ENCODE peak calls at places on chromosomes 12 and 14, in ten cellular contexts. C, W, I, Q, G, V, L, F, O and K are unnamed samples. For H3K36me3, the result is how much of the 10 kb centered on the place peaks cover.

GRCh38 chr12:66361703-66362102 is 59.4 kb downstream of the HELB start:
- DNase-seq in L (no peak), G (no peak), Q (no peak), V (no peak), I (no peak), O (no peak), C (no peak), W (no peak), F (no peak), K (no peak)

GRCh38 chr12:50162225-50162624 is 4.9 kb downstream of the CERS5 start:
- DNase-seq in C (no peak), W (no peak), G (no peak), O (no peak), I (no peak), F (no peak), Q (no peak), L (no peak), V (no peak), K (no peak)

GRCh38 chr14:74979442-74980397 is 23.0 kb upstream of the EIF2B2 start:
- DNase-seq in I (no peak), C (no peak), Q (peak), V (no peak), O (peak), L (no peak), F (peak), G (no peak), W (no peak), K (no peak)

GRCh38 chr14:85572845-85573244 is 42.9 kb downstream of the FLRT2 start:
- DNase-seq in G (no peak), O (no peak), W (no peak), V (no peak), F (no peak), I (no peak), L (no peak), Q (no peak), C (no peak), K (no peak)

GRCh38 chr12:990308-990648 is 745 bp upstream of the ERC1 start:
- DNase-seq in L (peak), O (peak), C (peak), G (no peak), W (peak), I (peak), F (peak), V (peak), Q (peak), K (peak)

GRCh38 chr14:55398679-55399078 is 13.0 kb downstream of the ATG14 start:
- DNase-seq in Q (no peak), L (no peak), F (no peak), G (no peak), W (no peak), O (no peak), I (no peak), C (peak), V (no peak), K (no peak)

GRCh38 chr12:106586803-106587684 is 4.2 kb downstream of the RFX4 start:
- DNase-seq in I (no peak), Q (peak), O (no peak), F (peak), L (no peak), G (no peak), W (no peak), V (no peak), C (no peak), K (no peak)

GRCh38 chr12:95574030-95574429 is 22.8 kb upstream of the USP44 start:
- DNase-seq in I (no peak), Q (peak), W (no peak), G (no peak), C (no peak), L (no peak), F (no peak), O (no peak), V (no peak), K (no peak)

GRCh38 chr12:94282675-94283074 is 134.3 kb downstream of the PLXNC1 start:
- DNase-seq in L (peak), O (no peak), I (peak), F (no peak), C (no peak), W (peak), G (no peak), V (peak), Q (no peak), K (no peak)

GRCh38 chr14:44803239-44803905 is 158.4 kb downstream of the KLHL28 start:
- DNase-seq in Q (peak), V (no peak), I (no peak), C (no peak), L (no peak), W (no peak), F (no peak), O (no peak), G (no peak), K (no peak)

GRCh38 chr14:26794731-26795130 is 196.9 kb upstream of the NOVA1 start:
- DNase-seq in Q (no peak), V (no peak), G (no peak), F (no peak), C (no peak), W (no peak), I (no peak), L (no peak), O (no peak), K (no peak)

GRCh38 chr14:31395572-31396205 is 24.7 kb downstream of the HEATR5A start:
- DNase-seq in Q (no peak), C (no peak), G (no peak), I (no peak), O (no peak), F (no peak), L (no peak), V (no peak), W (no peak), K (peak)

GRCh38 chr12:48995061-48995879 is 3.9 kb downstream of the DDN start:
- DNase-seq in Q (peak), C (peak), L (peak), F (peak), O (peak), V (peak), G (peak), W (peak), I (peak), K (peak)

GRCh38 chr14:56241441-56241840 is 123.2 kb downstream of the PELI2 start:
- DNase-seq in F (no peak), O (no peak), Q (no peak), W (no peak), G (no peak), C (no peak), L (no peak), I (no peak), V (no peak), K (no peak)

GRCh38 chr12:74539261-74539660 is 1.6 kb downstream of the ATXN7L3B start:
- DNase-seq in W (no peak), Q (peak), L (no peak), F (no peak), I (no peak), O (no peak), V (no peak), G (no peak), C (no peak), K (no peak)

GRCh38 chr12:51358496-51358895 is 12.0 kb upstream of the CELA1 start:
- DNase-seq in F (no peak), W (no peak), O (no peak), G (no peak), Q (no peak), I (no peak), C (no peak), V (no peak), L (no peak), K (no peak)

GRCh38 chr12:48925218-48925871 is at the start of gene FKBP11:
- DNase-seq in Q (peak), V (peak), L (peak), I (peak), W (peak), F (peak), C (peak), G (peak), O (peak), K (peak)

GRCh38 chr12:107131832-107132616 is 38.7 kb upstream of the CRY1 start:
- DNase-seq in C (no peak), W (no peak), F (no peak), I (no peak), Q (peak), V (no peak), O (no peak), G (no peak), L (peak), K (peak)

GRCh38 chr12:77108707-77109106 is 43.3 kb upstream of the E2F7 start:
- DNase-seq in Q (no peak), F (no peak), L (no peak), O (no peak), W (no peak), V (no peak), C (no peak), G (no peak), I (no peak), K (no peak)

GRCh38 chr12:4272976-4273650 is 449 bp upstream of the CCND2 start:
- DNase-seq in F (no peak), G (no peak), Q (peak), W (no peak), V (no peak), L (no peak), I (no peak), C (no peak), O (no peak), K (no peak)

GRCh38 chr12:46556105-46556559 is 183.6 kb upstream of the SLC38A2 start:
- DNase-seq in V (no peak), C (no peak), I (no peak), L (no peak), W (no peak), G (no peak), Q (no peak), F (no peak), O (no peak), K (no peak)

GRCh38 chr14:101111620-101112290 is 208.2 kb upstream of the RTL1 start:
- DNase-seq in W (no peak), I (no peak), C (no peak), G (no peak), Q (no peak), V (no peak), L (no peak), O (peak), F (peak), K (peak)

GRCh38 chr14:31886161-31886835 is 190.8 kb upstream of the ARHGAP5 start:
- DNase-seq in I (no peak), Q (no peak), V (no peak), G (no peak), L (no peak), O (no peak), W (no peak), C (no peak), F (no peak), K (no peak)

GRCh38 chr12:25084816-25085215 is 110.1 kb downstream of the DNAI7 start:
- DNase-seq in Q (peak), C (no peak), V (no peak), O (no peak), W (no peak), I (no peak), F (no peak), G (no peak), L (no peak), K (no peak)

GRCh38 chr12:25087596-25087995 is 107.4 kb downstream of the DNAI7 start:
- DNase-seq in I (no peak), G (no peak), O (no peak), Q (no peak), C (no peak), W (no peak), V (no peak), L (no peak), F (no peak), K (no peak)

GRCh38 chr12:25089738-25090137 is 105.2 kb downstream of the DNAI7 start:
- DNase-seq in F (no peak), I (peak), O (no peak), G (no peak), Q (no peak), W (no peak), L (no peak), C (no peak), V (no peak), K (no peak)
- H3K36me3 ChIP-seq in F (under half), I (under half), O (under half), G (under half), Q (under half), W (under half), L (under half), C (under half), V (under half), K (under half)

GRCh38 chr12:57203791-57204190 is 12.8 kb upstream of the NXPH4 start:
- DNase-seq in I (no peak), L (no peak), V (no peak), W (no peak), C (no peak), Q (no peak), G (no peak), F (no peak), O (no peak), K (no peak)
- H3K36me3 ChIP-seq in I (half or more), L (under half), V (under half), W (under half), C (under half), Q (under half), G (under half), F (under half), O (under half), K (under half)

GRCh38 chr14:65631040-65631439 is 218.5 kb downstream of the FUT8 start:
- DNase-seq in Q (peak), C (no peak), I (no peak), V (no peak), F (no peak), L (no peak), O (no peak), W (no peak), G (peak), K (no peak)
- H3K36me3 ChIP-seq in Q (under half), C (under half), I (under half), V (under half), F (under half), L (under half), O (under half), W (under half), G (under half), K (under half)

DNA sequence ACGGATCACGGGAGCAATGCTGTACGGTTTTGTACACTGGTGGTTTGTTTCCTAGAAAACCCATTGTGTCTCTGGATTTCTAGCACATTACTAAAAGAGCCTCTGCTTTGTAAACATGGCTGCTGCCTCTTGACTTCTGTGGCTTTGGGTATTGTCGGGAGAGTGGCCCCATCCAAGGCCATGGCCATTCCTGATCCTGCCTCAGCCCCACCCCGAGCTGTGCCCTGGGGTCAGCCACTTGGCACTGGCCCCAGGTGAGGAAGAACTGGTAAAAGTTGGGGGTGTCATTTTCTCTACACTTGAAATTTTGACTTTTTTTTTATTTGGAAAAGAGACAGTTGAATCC is 36.5 kb downstream of the SLC8B1 start:
- DNase-seq in F (peak), L (no peak), G (no peak), W (no peak), Q (no peak), C (no peak), V (no peak), O (no peak), I (no peak), K (no peak)
- H3K36me3 ChIP-seq in F (under half), L (under half), G (under half), W (under half), Q (under half), C (under half), V (under half), O (under half), I (under half), K (under half)

DNA sequence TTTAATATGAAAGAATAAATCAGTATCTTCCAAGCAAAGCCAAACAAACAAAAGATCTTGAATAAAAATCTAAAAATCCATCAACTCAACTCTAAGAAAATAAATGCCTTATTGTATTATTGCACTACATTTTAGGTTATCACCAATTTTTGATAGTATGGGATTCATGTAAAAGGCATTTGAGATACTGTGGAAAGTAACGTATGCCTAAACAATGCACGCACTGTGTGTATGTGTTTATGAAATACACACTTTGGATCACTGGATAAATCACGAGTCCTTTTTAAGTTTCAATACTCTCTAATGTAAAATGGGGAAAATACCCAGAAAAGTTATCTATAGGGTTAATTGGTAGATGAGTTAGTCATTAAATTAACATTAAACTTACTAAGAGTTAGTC is 17.7 kb downstream of the WBP11 start:
- DNase-seq in C (no peak), W (no peak), I (no peak), G (no peak), Q (no peak), L (no peak), O (no peak), V (no peak), F (no peak), K (no peak)
- H3K36me3 ChIP-seq in C (under half), W (under half), I (under half), G (under half), Q (under half), L (under half), O (under half), V (under half), F (under half), K (under half)

GRCh38 chr14:50910495-50911420 is 33.5 kb downstream of the PYGL start:
- DNase-seq in G (no peak), F (no peak), L (no peak), V (no peak), Q (peak), C (no peak), W (no peak), I (no peak), O (no peak), K (no peak)
- H3K36me3 ChIP-seq in G (under half), F (under half), L (under half), V (half or more), Q (under half), C (under half), W (under half), I (half or more), O (under half), K (under half)